ENCODE peak calls at places on chromosomes 3 and 15, in four cellular contexts. Z is AG09309, R is fibroblast of lung, G is pancreas. U is an unnamed sample.

GRCh38 chr3:69762790-69763229 is 23.5 kb downstream of the MITF start:
- DNase-seq in R (no peak), Z (no peak), G (no peak), U (no peak)

GRCh38 chr3:16817201-16817600 is 67.6 kb upstream of the PLCL2 start:
- DNase-seq in R (peak), G (no peak), Z (no peak), U (peak)

GRCh38 chr3:103077910-103078309 is 643.1 kb downstream of the ZPLD1 start:
- DNase-seq in Z (no peak), G (no peak), R (no peak), U (no peak)

GRCh38 chr15:96181217-96181616 is 149.3 kb upstream of the NR2F2 start:
- DNase-seq in Z (no peak), G (no peak), R (no peak), U (no peak)

GRCh38 chr3:45106874-45107273 is 39.3 kb downstream of the CDCP1 start:
- DNase-seq in R (no peak), Z (no peak), G (no peak), U (no peak)

GRCh38 chr15:71437919-71438318 is 322.6 kb downstream of the THSD4 start:
- DNase-seq in G (no peak), R (no peak), Z (no peak), U (no peak)

GRCh38 chr3:71421820-71422566 is 161.5 kb downstream of the FOXP1 start:
- DNase-seq in G (no peak), Z (no peak), R (no peak), U (no peak)

GRCh38 chr15:45126535-45127158 is 3.0 kb downstream of the DUOXA1 start:
- DNase-seq in R (peak), Z (no peak), G (no peak), U (peak)

GRCh38 chr3:190381356-190381940 is 6.5 kb upstream of the CLDN16 start:
- DNase-seq in Z (no peak), G (no peak), R (no peak), U (no peak)

GRCh38 chr3:35081902-35082301 is 557.4 kb upstream of the ARPP21 start:
- DNase-seq in Z (no peak), G (no peak), R (no peak), U (no peak)

GRCh38 chr3:15064299-15064834 is 748 bp downstream of the MRPS25 start:
- DNase-seq in R (peak), Z (no peak), G (no peak), U (peak)

GRCh38 chr3:13689373-13690265 is 140.7 kb downstream of the FBLN2 start:
- DNase-seq in R (no peak), Z (no peak), G (no peak), U (no peak)

GRCh38 chr3:142858043-142858442 is 30.8 kb downstream of the PCOLCE2 start:
- DNase-seq in Z (no peak), R (no peak), G (no peak), U (no peak)

GRCh38 chr3:36695769-36696137 is 68.6 kb downstream of the DCLK3 start:
- DNase-seq in G (no peak), R (peak), Z (peak), U (peak)

GRCh38 chr3:119099785-119100184 is 46.2 kb upstream of the TEX55 start:
- DNase-seq in G (no peak), Z (no peak), R (no peak), U (peak)

GRCh38 chr15:71066983-71067382 is 48.3 kb upstream of the THSD4 start:
- DNase-seq in G (no peak), R (peak), Z (peak), U (peak)

GRCh38 chr3:138113309-138113708 is 2.1 kb downstream of the DZIP1L start:
- DNase-seq in Z (no peak), G (peak), R (no peak), U (no peak)

GRCh38 chr3:188179006-188179966 is 25.3 kb downstream of the LPP start:
- DNase-seq in Z (peak), R (peak), G (no peak), U (peak)

GRCh38 chr3:132606085-132606484 is 9.0 kb downstream of the ACKR4 start:
- DNase-seq in R (peak), G (no peak), Z (no peak), U (peak)

GRCh38 chr15:61299060-61299763 is 70.1 kb upstream of the RORA start:
- DNase-seq in R (peak), G (no peak), Z (no peak), U (no peak)

GRCh38 chr3:8164145-8164544 is 337.5 kb upstream of the LMCD1 start:
- DNase-seq in Z (no peak), R (no peak), G (no peak), U (no peak)

GRCh38 chr3:2098398-2099027 is at the start of gene CNTN4:
- DNase-seq in R (no peak), G (peak), Z (no peak), U (no peak)

GRCh38 chr3:151580592-151580991 is 119.7 kb upstream of the IGSF10 start:
- DNase-seq in G (no peak), R (peak), Z (peak), U (peak)

GRCh38 chr3:49422379-49423248 is at the start of gene AMT:
- DNase-seq in Z (no peak), R (no peak), G (peak), U (no peak)

GRCh38 chr3:4409415-4409814 is 57.7 kb downstream of the SUMF1 start:
- DNase-seq in R (no peak), Z (no peak), G (no peak), U (no peak)

GRCh38 chr3:152497457-152497856 is 228.7 kb downstream of the MBNL1 start:
- DNase-seq in G (no peak), R (peak), Z (peak), U (peak)

GRCh38 chr3:69458798-69459197 is 72.9 kb upstream of the FRMD4B start:
- DNase-seq in R (no peak), G (no peak), Z (no peak), U (no peak)

GRCh38 chr15:25784876-25785642 is 78.1 kb downstream of the ATP10A start:
- DNase-seq in Z (peak), R (peak), G (no peak), U (peak)

GRCh38 chr3:182435860-182436259 is 357.4 kb upstream of the ATP11B start:
- DNase-seq in R (no peak), G (no peak), Z (no peak), U (no peak)

GRCh38 chr3:126553284-126553811 is 5.4 kb downstream of the C3orf22 start:
- DNase-seq in Z (no peak), R (no peak), G (no peak), U (no peak)

GRCh38 chr3:99974989-99975388 is 139.3 kb downstream of the FILIP1L start:
- DNase-seq in G (no peak), R (no peak), Z (no peak), U (no peak)

GRCh38 chr3:188683032-188683491 is 488.7 kb upstream of the TPRG1 start:
- DNase-seq in Z (peak), R (peak), G (no peak), U (peak)

GRCh38 chr3:155391583-155391982 is 98.1 kb upstream of the STRIT1 start:
- DNase-seq in R (peak), G (no peak), Z (peak), U (peak)

GRCh38 chr3:35946121-35946856 is 307.0 kb downstream of the ARPP21 start:
- DNase-seq in G (no peak), Z (no peak), R (peak), U (peak)

GRCh38 chr15:41930221-41930866 is 36.5 kb upstream of the SPTBN5 start:
- DNase-seq in G (no peak), R (peak), Z (peak), U (peak)

GRCh38 chr15:22981336-22981840 is 1.2 kb upstream of the CYFIP1 start:
- DNase-seq in G (no peak), R (no peak), Z (no peak), U (no peak)
- H3K4me3 ChIP-seq in G (peak), R (peak), Z (no peak), U (no peak)

DNA sequence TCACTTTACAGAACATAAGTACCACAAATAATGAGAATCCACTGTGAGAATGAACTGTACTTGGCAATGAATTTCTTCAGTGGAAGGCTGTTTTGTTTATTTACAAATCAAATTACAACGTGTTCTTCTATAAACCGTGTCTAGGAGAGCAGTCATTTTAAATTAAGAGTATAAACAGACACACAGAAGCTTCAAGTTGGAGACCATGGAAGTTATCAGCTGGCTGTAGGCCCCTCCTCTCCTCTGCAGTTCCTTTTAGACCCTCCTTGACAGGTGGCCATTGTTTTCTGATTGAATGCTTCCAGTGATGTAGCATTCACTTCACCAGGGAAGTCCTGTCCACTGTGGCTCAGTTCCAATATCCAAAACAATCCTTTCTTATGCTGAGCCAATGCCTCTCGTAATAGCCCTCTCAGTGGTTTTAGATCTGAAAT is 7.3 kb upstream of the MAPK6 start:
- DNase-seq in Z (no peak), R (peak), G (no peak), U (peak)
- H3K4me3 ChIP-seq in Z (no peak), R (no peak), G (no peak), U (no peak)

GRCh38 chr3:169660709-169661566 is 2.6 kb downstream of the MECOM start:
- DNase-seq in R (peak), G (peak), Z (no peak), U (peak)
- H3K4me3 ChIP-seq in R (peak), G (peak), Z (peak), U (peak)

GRCh38 chr15:98878172-98878571 is 129.4 kb downstream of the PGPEP1L start:
- DNase-seq in G (no peak), R (peak), Z (no peak), U (no peak)
- H3K4me3 ChIP-seq in G (no peak), R (no peak), Z (no peak), U (no peak)

GRCh38 chr15:98873441-98874218 is 134.0 kb downstream of the PGPEP1L start:
- DNase-seq in R (peak), Z (peak), G (no peak), U (peak)

GRCh38 chr15:98874773-98875172 is 132.8 kb downstream of the PGPEP1L start:
- DNase-seq in R (peak), G (no peak), Z (no peak), U (no peak)

GRCh38 chr15:98875309-98875708 is 132.3 kb downstream of the PGPEP1L start:
- DNase-seq in G (no peak), R (peak), Z (no peak), U (no peak)

GRCh38 chr15:98872777-98873176 is 134.8 kb downstream of the PGPEP1L start:
- DNase-seq in Z (no peak), G (no peak), R (no peak), U (no peak)

DNA sequence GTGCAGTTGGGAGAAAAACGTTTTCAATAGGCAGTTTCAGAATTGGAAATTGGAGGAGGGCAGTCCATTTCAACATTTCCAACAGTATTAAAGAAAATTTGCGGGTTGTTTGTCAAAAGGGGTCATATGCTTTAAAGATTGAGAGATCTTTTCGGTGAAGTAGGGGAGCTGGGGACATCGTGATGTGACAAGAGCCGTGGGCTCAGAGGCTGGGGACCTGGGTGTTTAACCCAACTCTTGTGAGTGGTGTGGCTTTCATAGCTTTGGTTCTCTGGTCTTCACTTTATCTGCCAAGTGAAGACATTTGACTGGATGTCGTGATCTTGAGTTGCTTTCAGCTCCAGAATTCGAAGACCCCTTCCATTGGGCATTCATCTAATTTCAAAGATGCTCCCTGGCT is 133.2 kb downstream of the PGPEP1L start:
- DNase-seq in Z (no peak), G (no peak), R (no peak), U (no peak)
- H3K4me3 ChIP-seq in Z (peak), G (no peak), R (no peak), U (no peak)

GRCh38 chr3:26114851-26115250 is 325.0 kb downstream of the OXSM start:
- DNase-seq in R (no peak), G (no peak), Z (no peak), U (no peak)

GRCh38 chr3:26118165-26118564 is 328.3 kb downstream of the OXSM start:
- DNase-seq in Z (no peak), R (no peak), G (no peak), U (no peak)
- H3K4me3 ChIP-seq in Z (no peak), R (no peak), G (no peak), U (no peak)